ENCODE peak calls at places on chromosome 16, in four cellular contexts. X is neuronal stem cell, L is H9, I is H1. V is an unnamed sample.

GRCh38 chr16:55955845-55956244 is 80.7 kb upstream of the CES5A start:
- DNase-seq in X (no peak), L (no peak), I (no peak), V (no peak)

GRCh38 chr16:13920510-13920818 is 510 bp downstream of the ERCC4 start:
- DNase-seq in X (no peak), L (no peak), I (no peak), V (no peak)

GRCh38 chr16:51825740-51826139 is 674.7 kb upstream of the SALL1 start:
- DNase-seq in X (no peak), L (no peak), I (no peak), V (no peak)

GRCh38 chr16:54929090-54930033 is 1.3 kb upstream of the IRX5 start:
- DNase-seq in X (peak; percentile 100), L (peak; percentile 99), I (peak; percentile 97), V (peak; percentile 98)

GRCh38 chr16:57617604-57618111 is 10.8 kb upstream of the ADGRG1 start:
- DNase-seq in X (no peak), L (peak; percentile 15), I (no peak), V (no peak)

GRCh38 chr16:381788-382717 is at the start of gene PGAP6:
- DNase-seq in X (no peak), L (no peak), I (no peak), V (peak; percentile 44)

GRCh38 chr16:65414284-65414984 is 292.6 kb upstream of the CDH11 start:
- DNase-seq in X (no peak), L (no peak), I (no peak), V (peak; percentile 83)

GRCh38 chr16:17228048-17228707 is 242.6 kb downstream of the XYLT1 start:
- DNase-seq in X (no peak), L (no peak), I (no peak), V (no peak)

GRCh38 chr16:86355538-86355937 is 154.8 kb upstream of the FOXF1 start:
- DNase-seq in X (no peak), L (no peak), I (no peak), V (peak; percentile 82)

GRCh38 chr16:17414421-17414820 is 56.3 kb downstream of the XYLT1 start:
- DNase-seq in X (no peak), L (no peak), I (no peak), V (no peak)

GRCh38 chr16:73082608-73083007 is 34.7 kb upstream of the ZFHX3 start:
- DNase-seq in X (no peak), L (no peak), I (no peak), V (peak; percentile 97)

GRCh38 chr16:49484454-49484853 is 110.8 kb downstream of the C16orf78 start:
- DNase-seq in X (peak; percentile 42), L (peak; percentile 88), I (no peak), V (peak; percentile 2)

GRCh38 chr16:610513-611381 is 20.0 kb upstream of the WFIKKN1 start:
- DNase-seq in X (no peak), L (peak; percentile 86), I (no peak), V (no peak)

GRCh38 chr16:10181196-10182162 is 749 bp downstream of the GRIN2A start:
- DNase-seq in X (peak; percentile 80), L (peak; percentile 89), I (peak; percentile 70), V (peak; percentile 47)

GRCh38 chr16:24036614-24037013 is 200.8 kb downstream of the PRKCB start:
- DNase-seq in X (peak; percentile 36), L (peak; percentile 55), I (no peak), V (peak; percentile 33)

GRCh38 chr16:57446530-57447141 is 549 bp downstream of the CIAPIN1 start:
- DNase-seq in X (no peak), L (no peak), I (no peak), V (peak; percentile 68)

GRCh38 chr16:14202697-14203096 is 131.6 kb downstream of the MRTFB start:
- DNase-seq in X (no peak), L (no peak), I (no peak), V (peak; percentile 23)

GRCh38 chr16:58500329-58501241 is 642 bp downstream of the NDRG4 start:
- DNase-seq in X (no peak), L (peak; percentile 56), I (no peak), V (peak; percentile 39)

GRCh38 chr16:53131363-53132071 is 76.7 kb downstream of the CHD9 start:
- DNase-seq in X (no peak), L (peak; percentile 37), I (no peak), V (peak; percentile 75)

GRCh38 chr16:1787322-1788094 is 4.7 kb downstream of the NUBP2 start:
- DNase-seq in X (no peak), L (no peak), I (no peak), V (no peak)

GRCh38 chr16:65754799-65755691 is 611.4 kb upstream of the CDH5 start:
- DNase-seq in X (no peak), L (no peak), I (no peak), V (peak; percentile 20)

GRCh38 chr16:8936421-8936820 is 27.3 kb downstream of the USP7 start:
- DNase-seq in X (no peak), L (peak; percentile 79), I (peak; percentile 39), V (peak; percentile 53)

GRCh38 chr16:81937305-81938038 is 73.8 kb downstream of the SDR42E1 start:
- DNase-seq in X (no peak), L (peak; percentile 38), I (no peak), V (no peak)

GRCh38 chr16:1335996-1336395 is 2.6 kb downstream of the BAIAP3 start:
- DNase-seq in X (no peak), L (no peak), I (no peak), V (no peak)

DNA sequence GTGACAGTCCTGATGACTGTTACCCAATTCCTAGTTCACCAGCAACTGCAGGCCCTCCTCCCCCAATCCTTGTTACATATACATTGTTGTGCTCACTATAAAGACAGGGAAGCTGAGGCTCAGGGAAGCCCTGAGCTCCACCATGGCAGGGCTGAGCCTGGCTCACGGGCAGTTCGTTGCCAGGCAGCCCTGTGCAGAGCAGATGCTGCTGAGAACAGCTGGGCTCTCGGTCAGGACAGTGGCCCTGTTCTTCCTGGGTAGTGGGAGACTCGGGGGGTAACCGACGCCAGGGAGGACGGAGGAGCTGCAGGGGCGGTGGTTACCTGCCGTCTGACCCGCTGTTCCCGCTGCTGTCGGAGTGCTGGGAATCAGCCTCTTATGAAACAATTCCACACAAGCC is 80.9 kb upstream of the ZNF469 start:
- DNase-seq in X (no peak), L (no peak), I (no peak), V (no peak)
- H2BK12ac ChIP-seq in X (no peak overlapping the region), L (no peak overlapping the region), I (no peak overlapping the region), V (peak overlapping the region; percentile 96)

GRCh38 chr16:15483857-15484256 is 49.5 kb downstream of the BMERB1 start:
- DNase-seq in X (no peak), L (no peak), I (no peak), V (no peak)

GRCh38 chr16:15486661-15487060 is 52.3 kb downstream of the BMERB1 start:
- DNase-seq in X (no peak), L (no peak), I (no peak), V (no peak)

GRCh38 chr16:15484662-15485061 is 50.3 kb downstream of the BMERB1 start:
- DNase-seq in X (no peak), L (no peak), I (no peak), V (peak; percentile 81)

GRCh38 chr16:15487336-15488284 is 53.2 kb downstream of the BMERB1 start:
- DNase-seq in X (no peak), L (no peak), I (no peak), V (peak; percentile 46)

GRCh38 chr16:15485175-15485574 is 50.8 kb downstream of the BMERB1 start:
- DNase-seq in X (no peak), L (no peak), I (no peak), V (no peak)
- H3K14ac ChIP-seq in X (no peak overlapping the region), L (no peak overlapping the region), I (no peak overlapping the region), V (no peak overlapping the region)

GRCh38 chr16:87525352-87525751 is 32.5 kb upstream of the ZCCHC14 start:
- DNase-seq in X (no peak), L (no peak), I (no peak), V (no peak)
- H2BK15ac ChIP-seq in X (no peak overlapping the region), L (no peak overlapping the region), I (no peak overlapping the region), V (no peak overlapping the region)

GRCh38 chr16:26430618-26431017 is 636.1 kb upstream of the C16orf82 start:
- DNase-seq in X (no peak), L (no peak), I (no peak), V (no peak)
- H2BK12ac ChIP-seq in X (no peak overlapping the region), L (no peak overlapping the region), I (no peak overlapping the region), V (no peak overlapping the region)

GRCh38 chr16:84952335-84953050 is 58.8 kb downstream of the ZDHHC7 start:
- DNase-seq in X (peak; percentile 81), L (peak; percentile 87), I (peak; percentile 54), V (peak; percentile 88)

GRCh38 chr16:84953051-84953746 is 58.1 kb downstream of the ZDHHC7 start:
- DNase-seq in X (no peak), L (no peak), I (no peak), V (peak; percentile 51)

GRCh38 chr16:84957792-84958191 is 53.5 kb downstream of the ZDHHC7 start:
- DNase-seq in X (no peak), L (no peak), I (no peak), V (no peak)

GRCh38 chr16:84957192-84957591 is 54.1 kb downstream of the ZDHHC7 start:
- DNase-seq in X (no peak), L (no peak), I (no peak), V (no peak)

DNA sequence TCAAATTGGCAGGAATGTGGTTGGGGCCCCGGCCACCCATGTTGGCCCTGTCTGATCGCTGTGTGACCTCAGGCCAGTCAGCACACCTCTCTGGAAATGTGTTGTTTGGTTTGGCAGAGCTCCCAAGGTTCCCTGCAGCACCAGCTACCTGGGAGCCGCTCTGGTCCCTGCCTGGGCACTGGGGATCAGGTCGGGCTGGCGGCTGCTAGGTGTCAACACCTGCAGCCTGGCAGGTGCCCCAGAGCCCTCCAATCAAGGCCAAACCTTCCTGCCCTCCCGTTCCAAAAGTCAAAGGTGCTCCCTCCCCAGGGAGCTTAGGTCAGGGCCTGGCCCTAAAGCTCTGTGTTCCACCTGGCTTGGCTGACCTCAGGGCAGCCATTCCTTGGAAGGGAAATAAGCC is 55.9 kb downstream of the ZDHHC7 start:
- DNase-seq in X (no peak), L (no peak), I (no peak), V (no peak)
- H3K14ac ChIP-seq in X (no peak overlapping the region), L (no peak overlapping the region), I (no peak overlapping the region), V (no peak overlapping the region)

GRCh38 chr16:35689764-35690163 is 2230.4 kb downstream of the TP53TG3F start:
- DNase-seq in X (no peak), L (no peak), I (no peak), V (no peak)
- H2BK15ac ChIP-seq in X (no peak overlapping the region), L (no peak overlapping the region), I (no peak overlapping the region), V (no peak overlapping the region)

DNA sequence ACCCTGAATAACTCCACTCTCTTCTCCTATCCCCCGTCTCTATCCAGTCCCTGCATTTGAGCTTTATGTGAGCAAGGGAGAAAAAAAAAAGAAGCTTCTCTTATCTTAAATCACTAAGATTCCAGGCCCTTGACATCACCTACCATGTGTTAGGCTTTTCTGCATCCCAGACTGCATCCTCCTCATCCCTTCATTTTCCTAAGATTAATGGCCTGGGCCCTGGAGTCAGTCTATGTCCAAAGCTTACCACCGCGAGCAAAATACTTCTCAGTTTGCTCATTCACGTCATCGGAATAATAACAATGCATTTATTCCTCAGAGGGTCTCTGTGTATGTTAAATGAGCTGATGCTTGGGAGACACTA is 46.2 kb downstream of the VAT1L start:
- DNase-seq in X (no peak), L (no peak), I (no peak), V (peak; percentile 85)
- H2BK12ac ChIP-seq in X (no peak overlapping the region), L (no peak overlapping the region), I (no peak overlapping the region), V (no peak overlapping the region)

GRCh38 chr16:89720859-89721643 is at the start of the genes VPS9D1 and ZNF276:
- DNase-seq in X (peak; percentile 81), L (peak; percentile 79), I (no peak), V (peak; percentile 84)
- H3K14ac ChIP-seq in X (peak within 1 kb of the TSS; percentile 76), L (no peak within 1 kb of the TSS), I (no peak within 1 kb of the TSS), V (no peak within 1 kb of the TSS)

V was measured in mesenchymal stem cell.